ENCODE peak calls at places on chromosome 7, in eight cellular contexts. Q is adrenal gland; J is CD8-positive, alpha-beta T cell; A is HFFc6; N is mesothelial cell of epicardium; U is fibroblast of villous mesenchyme; V is RWPE1; W is Calu3. F is an unnamed sample.

GRCh38 chr7:43653891-43654504 is 71.1 kb downstream of the STK17A start:
- DNase-seq in Q (no peak), J (no peak), A (no peak), N (no peak), U (no peak), V (no peak), W (no peak), F (no peak)

GRCh38 chr7:50803359-50804337 is 21.0 kb upstream of the GRB10 start:
- DNase-seq in Q (no peak), J (no peak), A (peak), N (no peak), U (no peak), V (no peak), W (no peak), F (no peak)

GRCh38 chr7:151706568-151707469 is 170.1 kb downstream of the PRKAG2 start:
- DNase-seq in Q (no peak), J (no peak), A (no peak), N (no peak), U (no peak), V (no peak), W (no peak), F (no peak)

GRCh38 chr7:92135100-92135429 is 788 bp upstream of the CYP51A1 start:
- DNase-seq in Q (peak), J (no peak), A (no peak), N (peak), U (peak), V (peak), W (no peak), F (no peak)

GRCh38 chr7:21580073-21580521 is 37.3 kb downstream of the DNAH11 start:
- DNase-seq in Q (peak), J (no peak), A (peak), N (no peak), U (peak), V (peak), W (no peak), F (no peak)

GRCh38 chr7:19464241-19464640 is 244.6 kb downstream of the POLR1F start:
- DNase-seq in Q (no peak), J (no peak), A (no peak), N (no peak), U (peak), V (no peak), W (no peak), F (no peak)

GRCh38 chr7:119197872-119198527 is 973.5 kb downstream of the ANKRD7 start:
- DNase-seq in Q (peak), J (no peak), A (peak), N (peak), U (peak), V (peak), W (peak), F (no peak)

GRCh38 chr7:96495751-96496216 is 173.9 kb upstream of the SLC25A13 start:
- DNase-seq in Q (no peak), J (no peak), A (no peak), N (no peak), U (no peak), V (no peak), W (no peak), F (no peak)

GRCh38 chr7:41378156-41378555 is 324.7 kb downstream of the INHBA start:
- DNase-seq in Q (no peak), J (no peak), A (no peak), N (no peak), U (no peak), V (no peak), W (no peak), F (no peak)

GRCh38 chr7:41385996-41386395 is 316.9 kb downstream of the INHBA start:
- DNase-seq in Q (no peak), J (no peak), A (no peak), N (no peak), U (no peak), V (peak), W (no peak), F (no peak)

GRCh38 chr7:41384418-41384817 is 318.5 kb downstream of the INHBA start:
- DNase-seq in Q (no peak), J (no peak), A (no peak), N (no peak), U (no peak), V (no peak), W (no peak), F (no peak)

DNA sequence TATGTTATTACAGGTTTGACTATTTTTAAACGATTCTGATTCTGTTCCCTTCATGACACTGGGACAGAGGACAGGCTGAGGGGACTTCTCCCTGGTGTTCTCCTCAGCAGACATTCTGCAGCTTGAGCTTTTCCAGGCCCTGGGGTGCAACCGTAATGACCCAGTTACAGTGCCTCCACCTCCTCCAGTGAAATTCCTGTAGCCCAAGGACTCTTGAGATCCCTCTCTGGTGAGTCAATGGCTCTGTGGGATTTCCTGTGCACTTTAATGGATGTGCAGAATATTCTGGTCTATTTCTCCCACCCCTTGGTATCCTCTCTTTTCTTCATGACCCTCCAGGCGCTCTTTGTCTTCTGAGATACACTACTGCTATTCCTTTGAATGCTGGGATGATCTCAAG is 319.3 kb downstream of the INHBA start:
- DNase-seq in Q (no peak), J (no peak), A (no peak), N (no peak), U (no peak), V (no peak), W (no peak), F (no peak)
- TF ChIP-seq CTCF in Q (no peak), J (no peak), A (no peak), N (no peak), U (no peak), V (no peak), W (no peak), F (no peak)

DNA sequence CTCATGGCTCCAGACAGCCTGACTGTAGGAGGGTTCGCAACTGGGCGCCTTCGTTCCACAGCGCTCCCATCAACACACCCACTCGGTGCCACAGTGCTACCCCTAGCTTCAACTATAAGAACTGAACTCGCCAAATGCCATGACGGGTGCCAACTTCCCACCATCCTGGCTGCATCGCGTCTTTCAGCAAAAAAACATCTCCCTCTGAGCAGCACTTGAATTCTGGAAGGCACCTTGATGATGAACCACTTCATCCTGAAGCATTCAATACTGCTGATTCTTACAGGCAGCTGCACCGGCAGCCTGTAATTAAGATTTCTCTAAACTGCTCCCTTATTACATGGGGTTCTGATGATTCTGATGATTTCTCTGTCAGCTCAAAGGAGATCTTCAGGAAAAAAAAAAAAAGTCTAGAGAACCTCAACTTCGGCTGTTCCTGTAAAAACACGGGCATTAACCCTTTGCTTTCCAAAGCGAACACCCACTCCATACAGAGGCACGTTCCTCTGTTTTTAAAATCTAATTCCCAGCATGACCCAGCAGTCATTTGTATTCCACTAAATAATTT is 1.2 kb downstream of the CYTH3 start:
- DNase-seq in Q (peak), J (peak), A (peak), N (no peak), U (no peak), V (peak), W (peak), F (peak)
- TF ChIP-seq CTCF in Q (peak), J (peak), A (peak), N (no peak), U (peak), V (peak), W (peak), F (no peak)

GRCh38 chr7:99275496-99275895 is 2.9 kb downstream of the MYH16 start:
- DNase-seq in Q (no peak), J (no peak), A (no peak), N (no peak), U (no peak), V (no peak), W (no peak), F (no peak)

GRCh38 chr7:99272476-99273045 is at the start of gene MYH16:
- DNase-seq in Q (no peak), J (no peak), A (no peak), N (no peak), U (no peak), V (peak), W (peak), F (no peak)

DNA sequence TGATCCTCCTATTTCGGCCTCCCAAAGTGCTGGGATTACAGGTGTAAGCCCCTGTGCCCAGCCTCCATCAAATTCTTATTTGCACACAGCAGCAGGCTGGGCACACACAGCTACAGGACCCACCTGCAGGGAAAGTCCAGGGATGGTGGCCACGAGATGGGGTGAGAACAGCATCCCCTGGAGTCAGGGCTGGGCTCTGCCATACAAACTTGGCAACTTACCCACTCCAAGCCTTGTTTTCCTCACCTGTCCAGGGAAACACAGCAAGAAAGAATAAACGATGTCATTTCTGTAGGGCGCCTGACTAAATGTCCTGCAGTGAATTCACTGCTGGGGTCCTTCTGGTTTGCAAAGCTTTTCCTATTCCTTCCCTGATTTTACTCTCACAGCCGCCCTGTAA is 5.5 kb downstream of the MYH16 start:
- DNase-seq in Q (no peak), J (no peak), A (no peak), N (no peak), U (no peak), V (no peak), W (no peak), F (no peak)
- TF ChIP-seq CTCF in Q (no peak), J (no peak), A (no peak), N (no peak), U (peak), V (no peak), W (no peak), F (no peak)

DNA sequence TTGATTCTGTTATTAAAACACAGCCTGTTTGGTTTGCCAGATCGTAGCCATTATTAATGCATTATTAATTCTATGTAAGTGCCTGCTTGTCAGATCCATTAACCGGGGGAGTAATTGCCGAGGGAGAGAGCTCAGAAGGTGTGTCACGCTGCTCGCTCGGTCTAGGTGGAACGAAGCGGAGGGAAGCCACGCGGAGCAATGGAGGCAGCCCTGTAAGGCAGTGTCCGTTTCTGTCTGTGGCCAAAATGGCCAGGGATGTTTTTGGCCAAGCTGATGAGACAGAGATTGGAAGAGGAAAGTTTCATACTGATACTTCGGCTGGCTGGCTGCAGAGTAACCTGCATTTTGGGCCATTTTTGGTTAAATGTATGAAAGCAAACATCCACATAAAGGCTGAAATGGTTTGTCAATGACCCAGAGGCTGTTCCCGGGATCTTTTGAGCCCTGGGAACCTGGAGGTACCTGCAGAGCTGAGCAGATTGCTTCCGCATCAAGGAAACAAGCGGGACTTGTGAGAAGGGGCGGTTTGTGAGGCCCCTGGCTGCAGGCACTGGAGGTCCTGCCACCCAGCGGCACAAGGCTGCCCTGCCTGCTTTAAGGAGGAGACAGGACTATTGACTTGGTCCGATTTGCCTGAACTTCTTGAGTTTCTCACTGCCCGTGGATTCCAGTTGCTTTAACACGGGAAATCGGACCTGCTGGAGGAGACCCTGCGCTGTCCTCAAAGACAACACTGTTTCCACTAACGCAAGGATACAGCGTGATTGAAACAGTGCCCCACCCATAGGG is 129.9 kb downstream of the DNAJB6 start:
- DNase-seq in Q (no peak), J (no peak), A (no peak), N (no peak), U (no peak), V (no peak), W (no peak), F (no peak)
- TF ChIP-seq CTCF in Q (no peak), J (no peak), A (no peak), N (no peak), U (no peak), V (no peak), W (no peak), F (no peak)

GRCh38 chr7:28855538-28856217 is 102.5 kb downstream of the TRIL start:
- DNase-seq in Q (no peak), J (no peak), A (peak), N (no peak), U (peak), V (peak), W (peak), F (no peak)
- TF ChIP-seq CTCF in Q (no peak), J (no peak), A (no peak), N (no peak), U (no peak), V (no peak), W (no peak), F (no peak)

DNA sequence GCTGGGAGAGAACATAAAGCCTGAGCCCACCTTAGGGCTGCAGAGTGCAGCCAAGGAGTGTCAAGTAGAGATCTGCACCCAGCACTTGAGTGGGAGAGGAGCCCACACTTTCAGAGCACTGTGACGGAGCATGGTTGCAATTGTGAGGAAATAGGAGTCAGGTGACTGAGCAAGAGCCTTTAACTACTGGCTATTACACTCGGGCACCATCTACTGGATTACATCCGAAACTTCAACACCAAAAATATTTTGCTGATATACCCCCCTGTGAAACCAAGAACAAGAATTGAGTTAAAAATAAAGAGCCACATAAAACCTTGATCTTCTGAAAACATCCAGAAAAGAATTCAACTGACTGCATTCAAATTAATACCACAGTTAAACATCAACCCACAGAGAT is 657.9 kb downstream of the NXPH1 start:
- DNase-seq in Q (no peak), J (no peak), A (no peak), N (no peak), U (no peak), V (no peak), W (no peak), F (no peak)
- TF ChIP-seq CTCF in Q (no peak), J (no peak), A (no peak), N (no peak), U (no peak), V (no peak), W (no peak), F (no peak)